ENCODE peak calls at places on chromosome 3, in eight cellular contexts. R, J, K, O, L, H, Z and E are unnamed samples.

GRCh38 chr3:69360690-69361089 is 25.2 kb downstream of the FRMD4B start:
- DNase-seq in R (no peak), J (no peak), K (no peak), O (no peak), L (no peak), H (no peak), Z (no peak), E (no peak)

GRCh38 chr3:186107148-186108105 is 1.5 kb downstream of the ETV5 start:
- DNase-seq in R (peak), J (peak), K (peak), O (peak), L (peak), H (peak), Z (peak), E (no peak)

GRCh38 chr3:139520028-139520737 is 19.4 kb downstream of the RBP1 start:
- DNase-seq in R (peak), J (peak), K (peak), O (no peak), L (no peak), H (no peak), Z (peak), E (no peak)

GRCh38 chr3:122925756-122926155 is 101.8 kb downstream of the SEMA5B start:
- DNase-seq in R (no peak), J (no peak), K (no peak), O (no peak), L (no peak), H (no peak), Z (no peak), E (no peak)

GRCh38 chr3:14137004-14137403 is 12.2 kb downstream of the TMEM43 start:
- DNase-seq in R (peak), J (no peak), K (no peak), O (no peak), L (no peak), H (no peak), Z (no peak), E (no peak)

GRCh38 chr3:127639173-127640030 is 10.4 kb downstream of the PODXL2 start:
- DNase-seq in R (peak), J (no peak), K (peak), O (no peak), L (no peak), H (no peak), Z (no peak), E (no peak)

GRCh38 chr3:46926039-46926438 is 48.5 kb downstream of the PTH1R start:
- DNase-seq in R (peak), J (no peak), K (no peak), O (no peak), L (no peak), H (peak), Z (no peak), E (no peak)

GRCh38 chr3:156770699-156771414 is 55.3 kb upstream of the LEKR1 start:
- DNase-seq in R (no peak), J (no peak), K (no peak), O (no peak), L (no peak), H (no peak), Z (no peak), E (no peak)

GRCh38 chr3:83034806-83035703 is 1273.6 kb upstream of the GBE1 start:
- DNase-seq in R (no peak), J (no peak), K (no peak), O (no peak), L (no peak), H (peak), Z (peak), E (no peak)

GRCh38 chr3:114709102-114709501 is 415.3 kb downstream of the TIGIT start:
- DNase-seq in R (peak), J (no peak), K (no peak), O (no peak), L (no peak), H (no peak), Z (no peak), E (no peak)

GRCh38 chr3:100525753-100526612 is 33.6 kb downstream of the TMEM45A start:
- DNase-seq in R (peak), J (no peak), K (peak), O (no peak), L (no peak), H (peak), Z (peak), E (no peak)

GRCh38 chr3:176375519-176375918 is 821.8 kb downstream of the TBL1XR1 start:
- DNase-seq in R (no peak), J (no peak), K (peak), O (no peak), L (no peak), H (no peak), Z (no peak), E (no peak)

GRCh38 chr3:134374791-134375541 is 719 bp upstream of the AMOTL2 start:
- DNase-seq in R (peak), J (no peak), K (peak), O (peak), L (no peak), H (no peak), Z (peak), E (no peak)

GRCh38 chr3:72567474-72567873 is 280.8 kb downstream of the SHQ1 start:
- DNase-seq in R (no peak), J (no peak), K (no peak), O (no peak), L (no peak), H (no peak), Z (no peak), E (no peak)

GRCh38 chr3:195892355-195893120 is 15.8 kb downstream of the TNK2 start:
- DNase-seq in R (peak), J (no peak), K (no peak), O (no peak), L (peak), H (peak), Z (no peak), E (no peak)

GRCh38 chr3:149462653-149463052 is 11.8 kb upstream of the TM4SF4 start:
- DNase-seq in R (no peak), J (no peak), K (no peak), O (no peak), L (no peak), H (no peak), Z (no peak), E (no peak)

GRCh38 chr3:124441766-124442165 is 288.5 kb upstream of the UMPS start:
- DNase-seq in R (no peak), J (no peak), K (no peak), O (no peak), L (no peak), H (no peak), Z (no peak), E (no peak)

GRCh38 chr3:5428607-5429516 is 241.4 kb downstream of the EDEM1 start:
- DNase-seq in R (peak), J (no peak), K (no peak), O (no peak), L (no peak), H (no peak), Z (no peak), E (no peak)

GRCh38 chr3:126912027-126912422 is 70.9 kb upstream of the PLXNA1 start:
- DNase-seq in R (no peak), J (no peak), K (no peak), O (no peak), L (no peak), H (no peak), Z (no peak), E (no peak)

GRCh38 chr3:131081224-131081623 is 54.5 kb downstream of the NEK11 start:
- DNase-seq in R (no peak), J (no peak), K (no peak), O (no peak), L (no peak), H (no peak), Z (no peak), E (no peak)

GRCh38 chr3:29644261-29644660 is 363.4 kb downstream of the RBMS3 start:
- DNase-seq in R (no peak), J (no peak), K (no peak), O (no peak), L (no peak), H (no peak), Z (no peak), E (no peak)

GRCh38 chr3:46218310-46218709 is 10.2 kb upstream of the CCR1 start:
- DNase-seq in R (no peak), J (no peak), K (no peak), O (no peak), L (no peak), H (no peak), Z (no peak), E (no peak)

GRCh38 chr3:127865941-127866340 is 43.6 kb upstream of the MGLL start:
- DNase-seq in R (peak), J (no peak), K (peak), O (no peak), L (no peak), H (no peak), Z (peak), E (no peak)

GRCh38 chr3:148329481-148330220 is 368.1 kb upstream of the AGTR1 start:
- DNase-seq in R (peak), J (no peak), K (peak), O (no peak), L (no peak), H (no peak), Z (no peak), E (no peak)

GRCh38 chr3:40623567-40623966 is 98.8 kb downstream of the ZNF621 start:
- DNase-seq in R (peak), J (no peak), K (no peak), O (no peak), L (no peak), H (no peak), Z (no peak), E (no peak)

GRCh38 chr3:9498781-9499180 is 54.8 kb downstream of the LHFPL4 start:
- DNase-seq in R (no peak), J (no peak), K (no peak), O (no peak), L (no peak), H (no peak), Z (no peak), E (no peak)

GRCh38 chr3:11434017-11434526 is 161.9 kb downstream of the ATG7 start:
- DNase-seq in R (peak), J (no peak), K (no peak), O (no peak), L (no peak), H (peak), Z (peak), E (no peak)

GRCh38 chr3:138452491-138452890 is 18.1 kb downstream of the ESYT3 start:
- DNase-seq in R (no peak), J (no peak), K (no peak), O (no peak), L (no peak), H (no peak), Z (no peak), E (no peak)